ENCODE peak calls at places on chromosomes 7 and 10, in six cellular contexts. C, X, J, L, Q and P are unnamed samples.

GRCh38 chr10:128124813-128125403 is 1.3 kb downstream of the MKI67 start:
- DNase-seq in C (no peak), X (no peak), J (peak; percentile 12), L (no peak), Q (peak; percentile 26), P (no peak)

GRCh38 chr7:50068026-50068425 is 25.0 kb downstream of the ZPBP start:
- DNase-seq in C (no peak), X (peak; percentile 54), J (peak; percentile 4), L (no peak), Q (peak; percentile 13), P (peak; percentile 4)

GRCh38 chr10:37101261-37101660 is 24.1 kb upstream of the ANKRD30A start:
- DNase-seq in C (no peak), X (no peak), J (no peak), L (no peak), Q (no peak), P (no peak)

GRCh38 chr10:122852261-122852660 is 6.6 kb upstream of the CUZD1 start:
- DNase-seq in C (no peak), X (no peak), J (no peak), L (no peak), Q (no peak), P (no peak)

GRCh38 chr7:71682841-71683341 is 550.9 kb downstream of the GALNT17 start:
- DNase-seq in C (no peak), X (no peak), J (peak; percentile 90), L (no peak), Q (no peak), P (no peak)

GRCh38 chr7:37270109-37270508 is 178.6 kb downstream of the ELMO1 start:
- DNase-seq in C (no peak), X (no peak), J (no peak), L (no peak), Q (no peak), P (no peak)

GRCh38 chr10:101397140-101397539 is 43.2 kb downstream of the BTRC start:
- DNase-seq in C (peak; percentile 76), X (no peak), J (peak; percentile 77), L (peak; percentile 42), Q (peak; percentile 26), P (peak; percentile 93)

GRCh38 chr7:244981-245380 is 45.0 kb upstream of the FOXL3 start:
- DNase-seq in C (no peak), X (no peak), J (no peak), L (no peak), Q (no peak), P (no peak)

GRCh38 chr7:40470111-40470736 is 335.4 kb downstream of the SUGCT start:
- DNase-seq in C (peak; percentile 65), X (no peak), J (no peak), L (no peak), Q (no peak), P (no peak)

GRCh38 chr7:80481196-80481884 is 30.5 kb downstream of the GNAT3 start:
- DNase-seq in C (no peak), X (no peak), J (no peak), L (peak; percentile 69), Q (no peak), P (no peak)

GRCh38 chr10:44992732-44993225 is 7.9 kb upstream of the ZNF22 start:
- DNase-seq in C (no peak), X (no peak), J (no peak), L (no peak), Q (no peak), P (no peak)

GRCh38 chr7:41700044-41700471 is 2.8 kb downstream of the INHBA start:
- DNase-seq in C (peak; percentile 35), X (no peak), J (peak; percentile 13), L (no peak), Q (no peak), P (no peak)

GRCh38 chr7:41699532-41699931 is 3.4 kb downstream of the INHBA start:
- DNase-seq in C (peak; percentile 53), X (no peak), J (peak; percentile 65), L (no peak), Q (no peak), P (peak; percentile 49)

GRCh38 chr7:41696323-41696916 is 6.5 kb downstream of the INHBA start:
- DNase-seq in C (peak; percentile 88), X (peak; percentile 83), J (peak; percentile 90), L (no peak), Q (peak; percentile 58), P (peak; percentile 93)

GRCh38 chr7:41698726-41699125 is 4.2 kb downstream of the INHBA start:
- DNase-seq in C (peak; percentile 85), X (no peak), J (no peak), L (no peak), Q (no peak), P (peak; percentile 41)

DNA sequence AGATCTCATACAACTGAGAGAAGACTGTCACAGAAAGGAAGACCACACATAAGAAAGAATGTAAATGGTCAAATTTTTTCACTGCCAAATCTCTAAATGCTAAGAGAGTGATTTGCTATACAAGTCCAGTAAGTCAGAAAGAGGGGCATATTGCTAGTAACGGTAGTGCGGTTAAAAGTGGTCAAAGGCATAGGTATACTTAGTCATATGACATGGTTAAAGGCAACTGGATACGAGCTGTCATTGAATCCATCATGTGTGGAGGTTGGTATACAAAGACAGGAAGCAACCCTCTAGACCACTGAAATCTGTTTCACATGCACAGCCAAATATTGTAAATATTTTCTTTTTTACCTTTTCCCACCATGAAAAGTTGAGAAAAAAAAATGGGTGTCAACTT is 4.8 kb downstream of the INHBA start:
- DNase-seq in C (peak; percentile 50), X (no peak), J (no peak), L (no peak), Q (no peak), P (no peak)
- H3K4me3 ChIP-seq in C (peak overlapping the region; percentile 91), X (no peak overlapping the region), J (no peak overlapping the region), L (no peak overlapping the region), Q (no peak overlapping the region), P (peak overlapping the region; percentile 53)

GRCh38 chr10:115136616-115137015 is 43.5 kb downstream of the ATRNL1 start:
- DNase-seq in C (no peak), X (no peak), J (no peak), L (no peak), Q (no peak), P (no peak)

GRCh38 chr10:115141254-115141653 is 48.1 kb downstream of the ATRNL1 start:
- DNase-seq in C (peak; percentile 12), X (no peak), J (peak; percentile 28), L (no peak), Q (no peak), P (peak; percentile 28)
- TF ChIP-seq CTCF in C (peak; percentile 46), X (no peak), J (peak; percentile 65), L (peak; percentile 49), Q (peak; percentile 54), P (peak; percentile 17)

DNA sequence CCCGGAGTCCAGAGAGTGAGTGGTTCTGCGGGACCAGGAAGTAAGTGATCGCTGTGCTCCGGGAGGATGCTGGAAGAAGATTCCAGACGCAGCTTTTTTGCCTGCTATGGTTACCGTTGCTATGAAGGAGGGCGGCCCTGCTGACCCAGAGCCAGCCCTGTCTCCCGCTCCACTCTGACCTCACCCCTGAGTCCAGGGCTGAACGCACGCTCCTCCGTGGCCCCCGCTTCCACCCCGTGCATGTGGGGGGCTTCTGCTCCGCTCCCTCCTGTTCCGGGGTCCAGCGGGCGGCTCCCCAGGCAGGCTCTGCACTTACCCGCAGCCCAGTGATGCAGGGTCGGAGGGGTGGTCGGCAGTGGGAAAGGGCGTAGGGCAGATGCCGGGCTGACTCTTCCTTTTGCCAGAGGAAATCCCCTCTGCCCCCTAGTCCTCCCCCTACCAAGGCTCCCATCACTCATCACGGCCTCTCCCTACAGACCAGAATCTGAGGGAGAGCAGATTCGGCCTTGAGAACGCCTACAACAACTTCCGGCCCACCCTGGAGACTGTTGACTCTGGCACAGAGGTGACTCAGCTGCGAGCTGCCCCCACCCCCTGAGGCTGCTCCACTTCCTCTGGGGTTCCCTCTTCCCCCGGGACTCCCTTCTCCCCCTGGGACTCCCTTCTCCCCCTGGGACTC is 2.6 kb upstream of the MUC17 start:
- DNase-seq in C (peak; percentile 84), X (peak; percentile 94), J (peak; percentile 77), L (peak; percentile 7), Q (peak; percentile 94), P (peak; percentile 91)
- H3K4me3 ChIP-seq in C (peak overlapping the region; percentile 41), X (peak overlapping the region; percentile 58), J (peak overlapping the region; percentile 38), L (peak overlapping the region; percentile 43), Q (peak overlapping the region; percentile 56), P (peak overlapping the region; percentile 60)

DNA sequence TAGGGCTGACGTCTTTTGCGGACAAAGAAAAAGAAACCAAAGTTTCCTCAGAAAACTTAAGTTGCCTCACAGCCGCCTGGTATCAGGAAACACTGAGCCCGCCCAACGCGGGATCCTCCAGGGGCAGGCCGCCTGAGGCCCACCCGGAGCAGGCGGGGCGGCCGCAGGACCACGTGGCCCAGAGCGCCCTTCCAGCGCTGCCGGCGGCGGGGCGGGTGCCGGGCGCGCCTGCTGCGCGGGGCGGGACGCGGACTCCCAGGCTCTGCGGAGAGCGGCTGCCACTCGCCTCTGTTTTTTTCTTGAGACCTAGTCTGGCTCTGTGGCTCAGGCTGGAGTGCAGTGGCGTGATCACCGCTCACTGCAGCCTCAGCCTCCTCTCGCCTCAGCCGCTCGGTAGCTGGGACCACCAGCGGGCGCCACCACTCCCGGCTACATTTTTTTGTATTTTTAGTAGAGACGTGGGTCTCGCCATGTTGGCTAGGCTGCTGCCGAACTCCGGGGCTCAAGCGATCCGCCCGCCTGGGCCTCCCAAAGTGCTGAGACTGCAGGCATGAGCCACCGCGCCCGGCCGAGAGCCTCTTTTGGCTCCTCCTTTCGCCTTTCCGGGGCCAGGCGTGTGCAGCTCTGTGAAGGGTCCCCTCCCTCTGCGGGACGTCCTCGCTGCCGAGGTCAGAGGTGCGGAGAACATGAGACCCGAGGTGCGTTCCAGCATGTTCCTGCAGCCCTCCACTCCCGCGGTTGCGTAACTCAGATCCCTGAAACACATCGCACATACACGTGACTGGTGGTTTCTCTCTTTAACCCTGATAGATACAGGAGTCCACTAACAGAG is 11.6 kb upstream of the HNRNPF start:
- DNase-seq in C (peak; percentile 78), X (peak; percentile 94), J (peak; percentile 70), L (no peak), Q (peak; percentile 49), P (peak; percentile 96)
- TF ChIP-seq CTCF in C (peak; percentile 26), X (no peak), J (peak; percentile 42), L (peak; percentile 28), Q (peak; percentile 14), P (no peak)

DNA sequence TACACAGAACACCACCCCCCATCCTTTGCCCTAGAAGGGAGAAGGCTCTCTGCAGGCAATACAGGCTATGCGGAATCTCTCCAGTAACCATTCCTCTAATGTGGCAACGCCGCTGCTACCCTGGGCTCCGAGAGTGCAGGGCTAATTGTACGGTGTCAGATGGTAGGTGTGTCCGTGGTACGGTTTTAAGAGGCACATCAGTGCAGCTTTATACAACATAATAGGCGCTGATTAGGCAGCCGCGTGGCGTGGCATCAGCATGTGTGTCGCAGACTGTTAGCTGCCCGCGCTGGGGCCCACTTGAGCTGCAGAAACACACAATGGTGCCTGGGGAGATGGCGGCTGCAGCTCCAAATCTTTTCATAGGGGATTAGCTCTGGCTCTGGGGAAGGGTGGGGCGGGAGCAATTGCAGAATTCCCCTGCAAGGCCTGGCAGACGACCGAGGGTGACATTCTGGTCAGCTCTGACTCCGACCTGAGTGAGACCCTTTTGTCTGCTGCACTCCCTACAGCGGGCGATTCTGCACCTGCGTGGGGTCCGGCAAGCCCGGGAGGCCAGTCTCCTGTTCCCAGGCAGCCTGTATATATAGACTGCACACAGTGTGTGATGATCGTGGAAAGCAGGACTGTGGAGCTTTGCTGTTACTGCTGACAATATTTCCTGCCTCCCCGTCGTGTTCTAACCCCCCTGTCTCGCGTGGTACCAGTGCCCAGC is 722.7 kb upstream of the CELF2 start:
- DNase-seq in C (no peak), X (no peak), J (peak; percentile 92), L (no peak), Q (no peak), P (no peak)
- H3K4me3 ChIP-seq in C (no peak overlapping the region), X (no peak overlapping the region), J (peak overlapping the region; percentile 31), L (peak overlapping the region; percentile 41), Q (no peak overlapping the region), P (no peak overlapping the region)